ENCODE peak calls at places on chromosomes 6 and 20, in four cellular contexts. U, S, K and P are unnamed samples.

GRCh38 chr6:80728830-80729229 is 622.4 kb downstream of the BCKDHB start:
- DNase-seq in K (no peak), U (no peak), S (no peak), P (no peak)

GRCh38 chr20:37348643-37349516 is 2.9 kb downstream of the SRC start:
- DNase-seq in S (no peak), U (peak; percentile 14), K (no peak), P (no peak)

GRCh38 chr6:32830936-32831335 is 7.6 kb downstream of the TAP2 start:
- DNase-seq in K (no peak), U (no peak), S (no peak), P (no peak)

GRCh38 chr6:40474937-40475336 is 112.2 kb downstream of the LRFN2 start:
- DNase-seq in K (no peak), U (no peak), S (no peak), P (no peak)

GRCh38 chr6:157040191-157040590 is 263.0 kb downstream of the ARID1B start:
- DNase-seq in K (no peak), S (no peak), U (no peak), P (no peak)

GRCh38 chr6:118326712-118327111 is 221.4 kb upstream of the PLN start:
- DNase-seq in K (no peak), S (no peak), U (peak; percentile 35), P (no peak)

GRCh38 chr20:63968928-63969760 is 586 bp downstream of the ZNF512B start:
- DNase-seq in K (no peak), S (no peak), U (peak; percentile 23), P (no peak)

GRCh38 chr6:69138173-69138572 is 503.1 kb downstream of the ADGRB3 start:
- DNase-seq in S (peak; percentile 43), K (no peak), U (no peak), P (peak; percentile 42)

GRCh38 chr6:112225691-112226090 is 28.7 kb downstream of the LAMA4 start:
- DNase-seq in K (no peak), S (no peak), U (no peak), P (no peak)

GRCh38 chr6:109527989-109528388 is 45.0 kb upstream of the ZBTB24 start:
- DNase-seq in U (no peak), K (no peak), S (no peak), P (no peak)

GRCh38 chr20:18739785-18740184 is 73.8 kb upstream of the SCP2D1 start:
- DNase-seq in S (peak; percentile 66), K (no peak), U (peak; percentile 95), P (peak; percentile 85)

GRCh38 chr6:34563513-34563870 is 7.4 kb upstream of the SPDEF start:
- DNase-seq in K (no peak), U (no peak), S (no peak), P (no peak)

GRCh38 chr6:27209659-27210269 is 37.7 kb upstream of the PRSS16 start:
- DNase-seq in U (no peak), S (no peak), K (no peak), P (peak; percentile 21)

GRCh38 chr6:88953550-88954386 is 9.7 kb downstream of the RNGTT start:
- DNase-seq in U (no peak), K (no peak), S (no peak), P (no peak)

GRCh38 chr6:90288404-90288803 is 8.2 kb downstream of the BACH2 start:
- DNase-seq in U (no peak), S (peak; percentile 50), K (no peak), P (peak; percentile 16)

GRCh38 chr20:19304389-19304788 is 91.9 kb downstream of the SLC24A3 start:
- DNase-seq in S (no peak), K (no peak), U (no peak), P (no peak)

GRCh38 chr6:115485400-115485799 is 575.3 kb downstream of the FRK start:
- DNase-seq in U (no peak), S (no peak), K (no peak), P (no peak)

GRCh38 chr20:58528412-58528811 is 13.2 kb upstream of the APCDD1L start:
- DNase-seq in S (no peak), K (no peak), U (no peak), P (no peak)

GRCh38 chr20:40144581-40144980 is 544.5 kb downstream of the MAFB start:
- DNase-seq in U (no peak), S (no peak), K (no peak), P (no peak)

GRCh38 chr6:113854531-113855499 is 2.3 kb upstream of the MARCKS start:
- DNase-seq in K (no peak), U (peak; percentile 75), S (peak; percentile 80), P (peak; percentile 83)

GRCh38 chr20:51526754-51527153 is 15.8 kb downstream of the NFATC2 start:
- DNase-seq in U (no peak), S (no peak), K (no peak), P (no peak)

GRCh38 chr20:15045246-15045645 is 707.8 kb upstream of the FLRT3 start:
- DNase-seq in U (peak; percentile 89), K (no peak), S (no peak), P (no peak)

GRCh38 chr6:108113557-108114519 is 39.3 kb upstream of the OSTM1 start:
- DNase-seq in U (no peak), S (peak; percentile 23), K (no peak), P (peak; percentile 53)

GRCh38 chr6:32945106-32945761 is 4.4 kb upstream of the HLA-DMB start:
- DNase-seq in U (no peak), S (peak; percentile 35), K (no peak), P (no peak)

GRCh38 chr6:10409766-10410209 is 5.1 kb downstream of the TFAP2A start:
- DNase-seq in U (no peak), K (no peak), S (no peak), P (no peak)

GRCh38 chr6:132107896-132108295 is 156.7 kb upstream of the CCN2 start:
- DNase-seq in U (no peak), S (no peak), K (no peak), P (no peak)

GRCh38 chr20:53829706-53830521 is 236.3 kb upstream of the ZNF217 start:
- DNase-seq in K (no peak), U (no peak), S (peak; percentile 64), P (peak; percentile 46)

GRCh38 chr6:41504526-41505021 is 41.6 kb upstream of the FOXP4 start:
- DNase-seq in K (no peak), S (peak; percentile 42), U (no peak), P (peak; percentile 20)

GRCh38 chr6:169454204-169454871 is 200.7 kb upstream of the THBS2 start:
- DNase-seq in U (peak; percentile 83), K (no peak), S (peak; percentile 69), P (peak; percentile 92)

GRCh38 chr20:47887477-47888080 is 102.3 kb upstream of the SULF2 start:
- DNase-seq in S (no peak), K (no peak), U (no peak), P (no peak)

GRCh38 chr20:42531675-42531985 is 658.1 kb downstream of the PTPRT start:
- DNase-seq in K (no peak), U (no peak), S (no peak), P (no peak)

GRCh38 chr6:38056361-38056760 is 236.8 kb downstream of the ZFAND3 start:
- DNase-seq in S (no peak), U (no peak), K (no peak), P (no peak)

GRCh38 chr20:34012735-34013134 is 19.0 kb downstream of the RALY start:
- DNase-seq in S (no peak), K (no peak), U (no peak), P (no peak)

GRCh38 chr20:5531318-5532081 is 214.7 kb upstream of the PROKR2 start:
- DNase-seq in S (peak; percentile 54), K (no peak), U (no peak), P (peak; percentile 28)

GRCh38 chr6:45715508-45715803 is 300.2 kb downstream of the CLIC5 start:
- DNase-seq in K (no peak), S (no peak), U (no peak), P (no peak)

GRCh38 chr6:29506446-29507067 is 18.8 kb upstream of the MAS1L start:
- DNase-seq in U (no peak), K (no peak), S (no peak), P (no peak)

GRCh38 chr6:35970181-35970580 is 49.3 kb upstream of the SRPK1 start:
- DNase-seq in U (no peak), K (no peak), S (peak; percentile 72), P (peak; percentile 63)

DNA sequence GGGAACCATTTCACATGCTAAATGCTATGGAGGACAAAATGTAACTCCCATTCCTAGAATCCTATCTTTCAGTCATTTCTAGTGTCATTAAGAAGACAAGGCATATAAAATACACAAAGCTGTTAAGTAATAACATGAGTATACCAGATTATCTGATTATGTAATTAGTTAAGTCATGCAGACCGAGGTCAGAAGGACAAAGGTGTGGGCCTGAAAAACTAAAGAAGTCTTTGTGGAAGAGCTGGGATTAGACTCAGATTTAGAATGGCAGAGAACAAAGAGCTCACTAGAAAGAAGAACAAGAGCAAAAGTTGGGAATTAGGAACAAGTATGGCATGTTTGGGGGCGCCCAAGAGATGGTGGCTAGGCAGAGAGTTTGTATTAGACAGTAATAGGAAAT is 37.0 kb downstream of the EFHC1 start:
- DNase-seq in K (no peak), S (no peak), U (no peak), P (no peak)
- TF ChIP-seq CTCF in K (no peak), S (no peak), U (no peak), P (no peak)

DNA sequence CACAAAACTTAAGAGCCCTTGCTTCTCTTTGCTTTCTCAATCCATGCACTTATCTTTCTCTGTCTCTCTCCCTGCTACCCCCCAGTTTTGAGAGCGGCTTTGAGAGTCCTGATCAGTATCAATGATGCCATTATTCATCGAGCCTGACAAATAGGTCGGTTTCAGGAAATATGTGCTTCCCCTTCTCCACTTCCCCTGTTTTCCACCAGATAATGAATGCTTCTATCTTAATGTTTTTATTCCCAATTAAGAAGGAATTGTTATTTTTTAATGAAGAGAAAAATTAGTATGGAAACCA is 117.7 kb downstream of the KIF13A start:
- DNase-seq in S (no peak), K (no peak), U (no peak), P (no peak)
- TF ChIP-seq CTCF in S (no peak), K (no peak), U (no peak), P (no peak)

DNA sequence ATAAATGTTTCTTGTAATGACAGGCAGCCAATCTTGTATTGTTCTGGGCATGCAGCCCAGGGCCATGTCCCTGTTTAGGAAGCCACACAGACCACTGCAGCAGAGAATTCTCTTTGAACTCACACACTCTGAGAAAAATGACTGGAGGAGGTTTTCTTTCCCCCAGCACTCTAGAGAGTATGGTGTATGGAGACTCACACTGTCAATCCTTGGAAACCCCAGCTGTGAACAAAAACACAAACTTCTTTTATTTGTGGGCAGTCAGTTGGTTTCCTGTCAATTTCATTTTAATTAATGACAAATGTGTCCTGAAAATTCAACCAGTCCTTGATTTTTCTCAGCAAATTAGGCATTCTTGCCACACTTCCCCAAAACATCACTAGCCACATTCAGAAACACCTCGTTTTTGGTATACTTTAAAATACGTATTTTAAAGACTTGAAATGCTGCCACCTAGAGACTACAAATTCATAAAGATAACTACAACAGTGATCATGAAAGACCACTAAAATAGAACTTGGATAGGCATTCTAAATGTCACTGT is 52.9 kb upstream of the UFL1 start:
- DNase-seq in K (no peak), U (no peak), S (no peak), P (no peak)
- TF ChIP-seq CTCF in K (no peak), U (no peak), S (peak; percentile 14), P (no peak)

DNA sequence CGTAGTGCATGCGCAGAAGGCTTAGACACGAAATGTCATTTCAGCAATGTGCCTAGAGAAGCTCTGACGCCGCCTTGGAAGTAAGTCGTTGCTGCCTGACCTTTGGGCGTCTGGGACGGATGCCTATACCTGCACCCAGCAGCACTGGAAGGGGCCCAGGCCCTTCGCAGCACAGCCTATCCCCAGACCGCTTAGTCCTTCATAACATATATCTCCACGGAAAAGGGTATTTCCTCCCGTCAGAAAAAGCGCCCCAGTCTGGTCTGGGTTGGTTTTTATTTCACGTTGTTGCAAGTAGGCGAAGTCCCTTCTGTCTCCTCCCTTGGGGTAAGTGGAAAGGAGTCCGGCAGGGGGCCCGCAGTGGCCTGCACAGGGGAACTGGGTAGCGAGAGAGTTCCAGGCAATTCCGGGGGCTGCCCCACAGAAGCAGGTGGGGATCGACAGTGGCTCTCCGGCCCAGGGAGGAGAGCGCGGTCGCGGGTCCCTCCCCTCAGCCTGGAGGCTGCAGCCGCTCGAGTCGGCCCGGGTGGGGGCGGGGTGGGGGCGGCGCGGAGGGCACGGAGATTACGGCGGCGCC is 558 bp upstream of the EYA4 start:
- DNase-seq in K (no peak), S (peak; percentile 4), U (no peak), P (no peak)
- TF ChIP-seq CTCF in K (no peak), S (no peak), U (no peak), P (peak; percentile 49)